ENCODE peak calls at places on chromosomes 1 and 21, in seven cellular contexts. O, H, C, X, A, V and Z are unnamed samples.
A peak's percentile ranks its signal among the peaks of the same experiment; 100 is the strongest.

GRCh38 chr1:179925906-179926305 is 28.7 kb upstream of the CEP350 start:
- DNase-seq in A (no peak), H (no peak), V (no peak), C (no peak), X (no peak), O (no peak), Z (no peak)

GRCh38 chr1:26536081-26536480 is 6.5 kb downstream of the RPS6KA1 start:
- DNase-seq in H (no peak), X (no peak), V (no peak), C (no peak), A (no peak), O (no peak), Z (no peak)

GRCh38 chr1:75171876-75172275 is 37.7 kb downstream of the LHX8 start:
- DNase-seq in O (no peak), V (no peak), H (no peak), C (no peak), A (no peak), X (no peak), Z (no peak)

GRCh38 chr21:39381009-39381408 is 32.1 kb upstream of the HMGN1 start:
- DNase-seq in V (no peak), H (no peak), A (no peak), O (no peak), C (no peak), X (no peak), Z (no peak)

GRCh38 chr21:16213518-16213917 is 483.7 kb downstream of the USP25 start:
- DNase-seq in X (no peak), O (no peak), C (no peak), V (no peak), H (no peak), A (no peak), Z (no peak)

GRCh38 chr1:236561976-236562375 is 38.2 kb downstream of the LGALS8 start:
- DNase-seq in H (no peak), V (no peak), A (no peak), O (no peak), C (no peak), X (no peak), Z (no peak)

GRCh38 chr1:41353744-41354143 is 7.5 kb upstream of the FOXO6 start:
- DNase-seq in O (peak; percentile 38), C (no peak), H (no peak), X (no peak), V (no peak), A (no peak), Z (no peak)

GRCh38 chr1:2417833-2418225 is 5.5 kb upstream of the PEX10 start:
- DNase-seq in O (no peak), H (no peak), X (no peak), V (no peak), C (no peak), A (no peak), Z (no peak)

GRCh38 chr1:94757931-94758330 is 62.2 kb upstream of the SLC44A3 start:
- DNase-seq in V (no peak), X (no peak), C (peak; percentile 62), O (no peak), H (no peak), A (no peak), Z (no peak)

GRCh38 chr1:54003249-54003646 is 14.7 kb downstream of the LDLRAD1 start:
- DNase-seq in O (no peak), H (no peak), X (no peak), C (no peak), V (no peak), A (no peak), Z (no peak)

GRCh38 chr1:236522937-236523703 is 662 bp upstream of the LGALS8 start:
- DNase-seq in A (peak; percentile 31), H (peak; percentile 41), O (no peak), V (peak; percentile 28), C (no peak), X (no peak), Z (no peak)

GRCh38 chr21:46504681-46505080 is 46.0 kb downstream of the DIP2A start:
- DNase-seq in C (no peak), H (no peak), A (no peak), O (no peak), X (no peak), V (no peak), Z (no peak)

DNA sequence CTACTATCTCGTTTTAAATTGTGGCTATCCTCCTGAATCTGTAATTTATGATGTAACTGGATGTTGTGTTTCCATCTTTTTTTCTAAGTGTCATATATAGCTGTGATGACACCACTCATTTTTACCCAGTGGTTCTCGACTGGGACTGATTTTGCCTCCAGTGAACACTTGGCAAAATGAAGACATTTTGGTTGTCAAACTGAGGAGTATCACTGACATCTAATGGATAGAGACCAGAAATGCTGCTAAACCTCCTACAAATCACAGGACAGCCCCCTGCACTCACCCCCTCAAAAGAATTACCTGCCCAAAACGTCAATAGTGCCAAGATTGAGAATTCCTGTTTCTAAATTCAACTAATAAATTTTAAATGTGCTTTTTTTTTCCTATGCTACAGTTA is 1.9 kb downstream of the TRMT13 start:
- DNase-seq in C (no peak), H (no peak), X (no peak), V (no peak), O (no peak), A (no peak), Z (no peak)
- TF ChIP-seq CTCF in C (no peak), H (no peak), X (no peak), V (no peak), O (peak; percentile 35), A (no peak), Z (no peak)

GRCh38 chr1:226402615-226403521 is 5.0 kb downstream of the PARP1 start:
- DNase-seq in H (no peak), X (no peak), V (no peak), O (no peak), A (no peak), C (no peak), Z (no peak)

GRCh38 chr1:226405411-226405988 is 2.4 kb downstream of the PARP1 start:
- DNase-seq in V (no peak), H (no peak), O (no peak), C (no peak), A (no peak), X (no peak), Z (peak; percentile 50)

GRCh38 chr1:226404063-226404903 is 3.6 kb downstream of the PARP1 start:
- DNase-seq in A (no peak), V (no peak), X (no peak), O (no peak), H (no peak), C (no peak), Z (no peak)

GRCh38 chr1:226404904-226405222 is 3.0 kb downstream of the PARP1 start:
- DNase-seq in X (no peak), H (no peak), A (no peak), O (no peak), C (no peak), V (no peak), Z (no peak)

GRCh38 chr1:226403522-226404034 is 4.3 kb downstream of the PARP1 start:
- DNase-seq in C (no peak), H (no peak), A (no peak), V (peak; percentile 71), O (no peak), X (no peak), Z (peak; percentile 25)
- TF ChIP-seq CTCF in C (peak; percentile 32), H (no peak), A (no peak), V (no peak), O (peak; percentile 51), X (no peak), Z (peak; percentile 16)

DNA sequence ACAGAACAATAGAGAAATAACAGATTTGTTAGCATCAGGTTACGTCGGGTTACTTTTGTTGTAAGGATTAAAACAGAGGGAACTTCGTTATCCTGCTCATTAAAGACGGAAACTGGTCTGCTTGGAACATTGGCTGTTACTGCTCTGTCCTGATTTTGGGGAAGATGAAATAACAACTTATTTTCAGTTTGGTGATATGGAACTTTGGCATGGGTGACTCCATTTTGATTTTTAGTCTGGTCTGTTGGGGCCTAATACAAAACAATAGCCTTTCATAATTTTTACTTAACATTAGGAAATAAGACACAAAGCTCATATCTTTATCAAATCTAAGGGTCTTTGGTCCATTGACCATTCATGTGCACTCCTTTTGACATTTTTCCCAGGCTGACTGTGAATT is 220.5 kb upstream of the DUSP10 start:
- DNase-seq in C (no peak), V (no peak), H (no peak), A (no peak), O (no peak), X (no peak), Z (no peak)
- TF ChIP-seq CTCF in C (no peak), V (no peak), H (no peak), A (no peak), O (no peak), X (no peak), Z (no peak)

DNA sequence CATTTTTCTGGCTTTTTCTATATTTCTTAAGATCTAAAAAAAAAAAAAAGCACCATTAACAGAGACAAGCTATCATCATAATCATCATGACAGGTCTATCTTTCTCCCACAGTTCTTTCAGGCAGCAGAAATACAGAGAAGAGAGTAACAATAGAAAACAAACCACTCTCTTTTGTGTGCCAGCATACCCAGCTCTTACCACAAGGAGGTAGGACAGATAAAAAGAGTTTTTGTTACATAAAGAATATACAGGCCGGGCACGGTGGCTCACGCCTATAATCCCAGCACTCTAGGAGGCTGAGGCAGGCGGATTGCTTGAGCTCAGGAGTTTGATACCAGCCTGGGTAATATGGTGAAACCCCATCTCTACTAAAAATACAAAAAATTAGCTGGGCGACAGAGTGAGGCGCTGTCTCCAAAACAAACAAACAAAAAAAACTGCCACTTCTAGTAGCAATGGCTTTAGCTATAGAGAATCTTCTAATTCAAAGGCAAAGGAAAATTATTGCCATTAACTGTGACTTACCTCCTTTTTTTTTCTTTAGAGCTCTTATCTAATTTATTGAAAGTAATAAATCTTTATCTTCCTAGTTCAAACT is 39.7 kb downstream of the ANKRD13C start:
- DNase-seq in V (no peak), H (no peak), X (no peak), O (no peak), C (no peak), A (no peak), Z (no peak)
- TF ChIP-seq CTCF in V (no peak), H (no peak), X (no peak), O (no peak), C (no peak), A (no peak), Z (no peak)

GRCh38 chr1:231855395-231855794 is 228.8 kb downstream of the DISC1 start:
- DNase-seq in V (no peak), A (no peak), H (no peak), O (no peak), X (no peak), C (no peak), Z (no peak)
- TF ChIP-seq CTCF in V (no peak), A (no peak), H (no peak), O (no peak), X (no peak), C (no peak), Z (no peak)